ENCODE peak calls at places on chromosomes 4 and X, in seven cellular contexts. D is ovary, T is stomach, L is transverse colon, K is A549, Q is SK-N-SH, F is HepG2. R is an unnamed sample.
A peak's percentile ranks its signal among the peaks of the same experiment; 100 is the strongest.

GRCh38 chrX:34275710-34276109 is 143.6 kb upstream of the FAM47A start:
- DNase-seq in D (no peak), F (no peak), Q (no peak), L (no peak), K (no peak), T (no peak), R (no peak)

GRCh38 chr4:55087930-55088293 is 37.5 kb downstream of the KDR start:
- DNase-seq in D (no peak), K (no peak), F (no peak), L (no peak), Q (no peak), T (no peak), R (no peak)

GRCh38 chrX:40646489-40647306 is 663 bp downstream of the CXorf38 start:
- DNase-seq in Q (peak; percentile 62), T (peak; percentile 59), D (peak; percentile 53), L (peak; percentile 56), K (peak; percentile 10), F (no peak), R (peak; percentile 54)

GRCh38 chr4:15352508-15352907 is 75.3 kb upstream of the C1QTNF7 start:
- DNase-seq in T (no peak), D (no peak), K (no peak), L (no peak), F (no peak), Q (no peak), R (no peak)

GRCh38 chr4:5996641-5997040 is 21.6 kb downstream of the C4orf50 start:
- DNase-seq in Q (no peak), F (no peak), L (no peak), D (no peak), K (no peak), T (no peak), R (no peak)

GRCh38 chrX:84729809-84730208 is 227.6 kb upstream of the HDX start:
- DNase-seq in D (no peak), F (peak; percentile 5), Q (peak; percentile 30), K (peak; percentile 43), T (no peak), L (no peak), R (peak; percentile 10)

GRCh38 chrX:2485460-2485753 is 15.4 kb downstream of the DHRSX start:
- DNase-seq in Q (no peak), F (no peak), L (no peak), K (no peak), D (no peak), T (no peak), R (no peak)

GRCh38 chr4:87442889-87443288 is 20.5 kb downstream of the NUDT9 start:
- DNase-seq in F (no peak), K (no peak), D (no peak), T (no peak), L (no peak), Q (no peak), R (no peak)

GRCh38 chrX:109732780-109733657 is at the start of gene ACSL4:
- DNase-seq in L (peak; percentile 87), D (peak; percentile 92), Q (peak; percentile 88), K (peak; percentile 79), F (peak; percentile 63), T (peak; percentile 85), R (peak; percentile 91)

GRCh38 chrX:16771483-16772398 is 14.5 kb upstream of the TXLNG start:
- DNase-seq in T (no peak), F (peak; percentile 86), K (peak; percentile 86), L (peak; percentile 63), Q (peak; percentile 44), D (no peak), R (peak; percentile 69)

GRCh38 chrX:149312097-149312496 is 193.0 kb downstream of the IDS start:
- DNase-seq in F (no peak), T (no peak), K (no peak), L (no peak), D (no peak), Q (no peak), R (no peak)

GRCh38 chrX:42680651-42681050 is 97.3 kb downstream of the PPP1R2C start:
- DNase-seq in D (peak; percentile 14), Q (no peak), T (no peak), K (no peak), F (no peak), L (no peak), R (no peak)
- TF ChIP-seq EP300 in D (no peak), Q (no peak), T (no peak), K (no peak), F (no peak), L (no peak), R (no peak)

GRCh38 chr4:111650146-111650545 is 495.1 kb upstream of the FAM241A start:
- DNase-seq in Q (no peak), T (no peak), K (no peak), F (no peak), D (no peak), L (no peak), R (no peak)
- TF ChIP-seq EP300 in Q (no peak), T (no peak), K (no peak), F (no peak), D (no peak), L (no peak), R (no peak)

GRCh38 chr4:113004655-113005054 is 44.8 kb upstream of the ANK2 start:
- DNase-seq in Q (no peak), K (no peak), D (no peak), F (no peak), L (no peak), T (no peak), R (no peak)
- TF ChIP-seq EP300 in Q (no peak), K (no peak), D (no peak), F (no peak), L (no peak), T (no peak), R (no peak)

DNA sequence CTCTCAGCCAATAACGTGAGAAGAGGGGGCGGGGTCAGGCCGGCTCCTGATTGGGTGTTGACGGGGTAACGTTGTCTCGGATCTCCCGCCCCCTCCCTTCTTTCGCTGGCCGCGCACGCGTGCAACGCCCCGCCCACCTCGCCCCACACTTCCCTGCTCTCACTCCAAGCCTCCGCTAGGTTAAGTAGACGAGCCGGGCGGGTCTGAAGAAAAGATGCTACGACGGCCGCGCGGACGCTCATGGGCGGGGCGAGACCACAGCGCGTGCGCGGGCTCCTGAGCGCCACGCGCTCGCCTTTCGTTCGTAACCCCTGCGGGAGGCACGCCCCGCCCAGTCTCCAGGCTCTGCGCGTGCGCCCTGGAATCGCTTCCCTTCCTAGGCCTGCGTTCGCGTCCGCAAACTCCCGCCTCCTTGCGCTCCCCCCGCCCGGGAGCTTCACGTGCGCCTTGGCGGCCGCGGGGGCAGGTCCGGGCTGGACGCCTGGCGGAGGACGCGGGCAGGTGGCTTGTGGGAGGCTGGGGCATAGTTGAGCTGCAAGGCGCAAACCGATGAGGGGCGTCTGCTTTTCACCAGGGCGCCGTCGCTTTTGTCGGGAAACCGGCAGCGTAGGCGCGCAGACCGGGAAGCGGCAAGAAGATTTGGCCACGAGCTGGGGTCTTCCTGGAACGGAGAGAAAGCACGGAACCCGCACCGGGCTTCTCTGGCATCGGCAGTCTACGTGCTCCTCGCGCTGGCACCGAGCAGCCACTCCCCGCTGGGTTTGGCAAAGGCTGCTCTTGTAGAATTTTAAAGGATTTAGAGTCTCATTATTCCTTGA is 467 bp upstream of the PGRMC2 start:
- DNase-seq in D (peak; percentile 100), K (peak; percentile 98), T (peak; percentile 100), F (peak; percentile 96), Q (peak; percentile 99), L (peak; percentile 100), R (peak; percentile 97)
- TF ChIP-seq EP300 in D (peak; percentile 51), K (no peak), T (no peak), F (no peak), Q (no peak), L (no peak), R (peak; percentile 49)

DNA sequence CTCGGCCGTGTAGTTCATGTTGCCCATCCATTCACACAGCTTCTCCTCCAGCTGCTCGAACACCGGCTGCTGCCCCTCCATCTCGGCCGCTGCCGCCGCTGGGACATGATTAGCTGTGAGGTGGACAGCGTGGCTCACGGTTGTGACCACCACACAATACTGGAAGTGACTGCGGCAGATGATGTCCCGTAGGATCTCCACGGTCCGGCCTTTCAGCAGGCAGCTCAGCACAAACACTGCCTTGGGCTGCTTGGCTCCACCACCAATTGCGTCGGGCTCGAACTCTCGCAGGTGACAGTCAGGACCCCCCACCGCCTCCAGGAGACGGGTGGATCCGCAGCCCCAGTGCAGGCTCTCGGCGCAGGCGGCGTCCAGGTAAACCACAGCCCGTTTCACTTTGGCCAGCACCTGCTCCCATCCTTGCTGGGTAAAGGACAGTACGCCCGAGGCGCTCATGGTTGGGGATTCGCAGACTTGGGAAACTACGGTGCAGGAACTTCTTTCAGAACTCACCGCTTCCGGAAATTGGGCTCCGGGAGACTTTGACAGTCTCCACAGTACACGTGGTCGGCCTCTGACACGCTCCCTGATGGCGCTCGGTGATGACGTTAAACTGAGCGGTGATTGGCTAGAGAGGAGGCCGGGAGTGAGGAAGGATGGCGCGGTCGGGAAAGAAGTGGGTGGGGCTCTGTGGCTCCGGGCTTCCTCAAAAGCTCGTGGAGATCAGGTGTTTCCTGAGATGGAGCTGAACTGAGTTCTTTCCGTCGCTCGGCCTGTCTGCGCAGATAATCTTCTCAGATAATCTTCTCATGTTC is at the start of gene SCFD2:
- DNase-seq in L (peak; percentile 99), F (peak; percentile 96), Q (peak; percentile 94), D (peak; percentile 97), T (peak; percentile 98), K (peak; percentile 94), R (peak; percentile 98)
- TF ChIP-seq EP300 in L (no peak), F (peak; percentile 21), Q (no peak), D (no peak), T (no peak), K (no peak), R (peak; percentile 36)